ENCODE peak calls at places on chromosomes 2 and 18, in six cellular contexts. One of them, this sample, is unnamed.

GRCh38 chr2:68767031-68767961 is 32.7 kb downstream of the ARHGAP25 start:
- DNase-seq in esophagus squamous epithelium: no peak
- DNase-seq in cardiac muscle cell: no peak
- DNase-seq in EH: no peak
- DNase-seq in NCI-H1092: no peak
- DNase-seq in NCI-H524: no peak
- DNase-seq in this sample: no peak

GRCh38 chr2:68693947-68694346 is 40.7 kb upstream of the ARHGAP25 start:
- DNase-seq in esophagus squamous epithelium: no peak
- DNase-seq in cardiac muscle cell: no peak
- DNase-seq in EH: no peak
- DNase-seq in NCI-H1092: no peak
- DNase-seq in NCI-H524: peak; percentile 76
- DNase-seq in this sample: no peak

GRCh38 chr18:6022089-6022444 is 126.7 kb upstream of the TMEM200C start:
- DNase-seq in esophagus squamous epithelium: no peak
- DNase-seq in cardiac muscle cell: peak; percentile 7
- DNase-seq in EH: peak; percentile 16
- DNase-seq in NCI-H1092: no peak
- DNase-seq in NCI-H524: no peak
- DNase-seq in this sample: no peak

GRCh38 chr2:135525786-135526185 is 5.2 kb downstream of the ZRANB3 start:
- DNase-seq in esophagus squamous epithelium: no peak
- DNase-seq in cardiac muscle cell: no peak
- DNase-seq in EH: no peak
- DNase-seq in NCI-H1092: no peak
- DNase-seq in NCI-H524: no peak
- DNase-seq in this sample: no peak

GRCh38 chr2:160365691-160366367 is 127.8 kb downstream of the RBMS1 start:
- DNase-seq in esophagus squamous epithelium: no peak
- DNase-seq in cardiac muscle cell: no peak
- DNase-seq in EH: no peak
- DNase-seq in NCI-H1092: no peak
- DNase-seq in NCI-H524: no peak
- DNase-seq in this sample: no peak

GRCh38 chr2:191165190-191165643 is 14.4 kb upstream of the STAT4 start:
- DNase-seq in esophagus squamous epithelium: no peak
- DNase-seq in cardiac muscle cell: peak; percentile 76
- DNase-seq in EH: peak; percentile 71
- DNase-seq in NCI-H1092: no peak
- DNase-seq in NCI-H524: peak; percentile 45
- DNase-seq in this sample: peak; percentile 78

GRCh38 chr18:9172506-9173127 is 36.0 kb downstream of the ANKRD12 start:
- DNase-seq in esophagus squamous epithelium: no peak
- DNase-seq in cardiac muscle cell: no peak
- DNase-seq in EH: no peak
- DNase-seq in NCI-H1092: no peak
- DNase-seq in NCI-H524: no peak
- DNase-seq in this sample: no peak

GRCh38 chr2:135052997-135053474 is 944 bp downstream of the RAB3GAP1 start:
- DNase-seq in esophagus squamous epithelium: no peak
- DNase-seq in cardiac muscle cell: no peak
- DNase-seq in EH: peak; percentile 37
- DNase-seq in NCI-H1092: no peak
- DNase-seq in NCI-H524: no peak
- DNase-seq in this sample: peak; percentile 8

GRCh38 chr18:58046087-58046793 is 2.2 kb downstream of the NEDD4L start:
- DNase-seq in esophagus squamous epithelium: no peak
- DNase-seq in cardiac muscle cell: no peak
- DNase-seq in EH: peak; percentile 13
- DNase-seq in NCI-H1092: no peak
- DNase-seq in NCI-H524: peak; percentile 22
- DNase-seq in this sample: peak; percentile 65

GRCh38 chr2:68722712-68723111 is 11.9 kb upstream of the ARHGAP25 start:
- DNase-seq in esophagus squamous epithelium: no peak
- DNase-seq in cardiac muscle cell: peak; percentile 11
- DNase-seq in EH: no peak
- DNase-seq in NCI-H1092: no peak
- DNase-seq in NCI-H524: no peak
- DNase-seq in this sample: peak; percentile 64

GRCh38 chr2:3612639-3613523 is 18.0 kb downstream of the COLEC11 start:
- DNase-seq in esophagus squamous epithelium: no peak
- DNase-seq in cardiac muscle cell: no peak
- DNase-seq in EH: no peak
- DNase-seq in NCI-H1092: no peak
- DNase-seq in NCI-H524: no peak
- DNase-seq in this sample: no peak